ENCODE peak calls at places on chromosomes 3 and 15, in five cellular contexts. Q is hepatocyte; X is Peyer's patch; F is adrenal gland; T is CD4-positive, alpha-beta T cell. G is an unnamed sample.

GRCh38 chr3:135806342-135806741 is 159.2 kb upstream of the PPP2R3A start:
- DNase-seq in Q (no peak), X (no peak), F (no peak), T (no peak), G (no peak)

GRCh38 chr3:51680196-51680595 is 9.1 kb downstream of the TEX264 start:
- DNase-seq in Q (no peak), X (no peak), F (no peak), T (no peak), G (no peak)

GRCh38 chr15:29924750-29925149 is 102.5 kb upstream of the TJP1 start:
- DNase-seq in Q (peak), X (no peak), F (peak), T (no peak), G (peak)

GRCh38 chr3:114974387-114974786 is 172.7 kb downstream of the ZBTB20 start:
- DNase-seq in Q (no peak), X (no peak), F (no peak), T (no peak), G (no peak)

GRCh38 chr3:186915808-186916796 is 14.2 kb upstream of the ST6GAL1 start:
- DNase-seq in Q (no peak), X (no peak), F (no peak), T (no peak), G (peak)

GRCh38 chr3:114892117-114892870 is 254.8 kb downstream of the ZBTB20 start:
- DNase-seq in Q (no peak), X (no peak), F (no peak), T (no peak), G (no peak)

GRCh38 chr3:38658886-38659285 is 9.4 kb upstream of the SCN5A start:
- DNase-seq in Q (no peak), X (no peak), F (no peak), T (no peak), G (no peak)

GRCh38 chr3:156744631-156745030 is 70.2 kb downstream of the TIPARP start:
- DNase-seq in Q (no peak), X (no peak), F (no peak), T (no peak), G (no peak)

GRCh38 chr3:105359098-105359762 is 7.5 kb upstream of the ALCAM start:
- DNase-seq in Q (no peak), X (no peak), F (no peak), T (no peak), G (peak)

GRCh38 chr3:129326138-129326537 is 47.5 kb downstream of the HMCES start:
- DNase-seq in Q (no peak), X (no peak), F (no peak), T (no peak), G (no peak)

GRCh38 chr3:31890742-31891469 is 90.2 kb downstream of the OSBPL10 start:
- DNase-seq in Q (no peak), X (no peak), F (no peak), T (no peak), G (peak)

GRCh38 chr3:71064976-71065763 is 518.4 kb downstream of the FOXP1 start:
- DNase-seq in Q (peak), X (peak), F (peak), T (peak), G (peak)

GRCh38 chr3:65398953-65399352 is 639.8 kb downstream of the MAGI1 start:
- DNase-seq in Q (no peak), X (no peak), F (no peak), T (no peak), G (peak)

GRCh38 chr3:176351408-176351807 is 845.9 kb downstream of the TBL1XR1 start:
- DNase-seq in Q (no peak), X (no peak), F (no peak), T (no peak), G (no peak)

GRCh38 chr3:21216598-21216997 is 534.4 kb downstream of the ZNF385D start:
- DNase-seq in Q (no peak), X (no peak), F (no peak), T (no peak), G (no peak)
- TF ChIP-seq CTCF in Q (no peak), X (no peak), F (no peak), T (no peak), G (no peak)

GRCh38 chr15:39497016-39497758 is 83.7 kb upstream of the THBS1 start:
- DNase-seq in Q (no peak), X (no peak), F (no peak), T (no peak), G (no peak)

GRCh38 chr15:39499701-39500100 is 81.2 kb upstream of the THBS1 start:
- DNase-seq in Q (no peak), X (no peak), F (no peak), T (no peak), G (no peak)

GRCh38 chr15:39499151-39499550 is 81.7 kb upstream of the THBS1 start:
- DNase-seq in Q (no peak), X (no peak), F (no peak), T (no peak), G (no peak)

GRCh38 chr15:39497759-39498565 is 82.9 kb upstream of the THBS1 start:
- DNase-seq in Q (no peak), X (no peak), F (no peak), T (no peak), G (no peak)

DNA sequence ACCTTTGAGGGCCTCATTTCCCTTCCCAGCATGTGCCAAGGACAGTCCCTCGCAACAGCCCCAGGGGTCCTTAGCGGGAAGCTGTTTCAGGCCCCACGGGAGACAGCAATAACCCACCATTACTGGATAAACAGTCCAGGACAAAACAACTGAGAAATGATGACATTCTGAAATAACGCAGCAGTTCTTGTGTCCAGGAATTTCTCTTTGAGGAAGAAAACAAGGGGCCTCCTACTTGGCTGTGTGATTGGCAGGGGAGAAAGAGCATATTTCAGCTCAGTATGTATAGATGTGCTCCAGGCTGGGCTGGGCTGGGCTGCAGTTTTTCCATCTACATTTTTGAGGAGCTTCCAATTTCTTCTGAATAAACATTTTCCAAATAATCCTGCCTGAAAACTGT is 82.2 kb upstream of the THBS1 start:
- DNase-seq in Q (no peak), X (no peak), F (no peak), T (no peak), G (no peak)
- H3K27ac ChIP-seq in Q (peak), X (peak), F (no peak), T (no peak), G (no peak)

GRCh38 chr15:43483306-43484128 is 9.4 kb downstream of the TP53BP1 start:
- DNase-seq in Q (no peak), X (no peak), F (no peak), T (no peak), G (no peak)
- TF ChIP-seq CTCF in Q (peak), X (peak), F (peak), T (peak), G (peak)

DNA sequence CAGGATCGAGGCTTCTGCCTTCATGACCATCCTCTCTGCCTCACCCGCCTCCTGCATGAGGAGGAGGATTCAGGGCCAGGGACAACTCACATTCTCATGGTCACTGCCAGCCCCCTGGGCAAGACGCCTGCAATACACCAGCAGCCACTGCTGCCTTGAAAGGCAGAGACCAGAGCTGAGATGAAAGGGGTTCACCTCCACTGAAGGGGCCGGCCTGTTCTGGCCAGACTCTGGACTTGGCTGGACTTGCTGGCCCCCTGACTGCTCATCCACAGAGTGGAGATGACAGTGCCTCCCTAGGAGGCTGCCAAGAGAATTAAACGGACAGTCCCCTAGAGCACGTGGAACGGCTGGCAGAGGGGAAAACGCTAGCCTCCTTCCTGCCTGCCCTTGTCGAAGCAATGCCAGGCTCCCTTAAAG is 35.2 kb downstream of the MGLL start:
- DNase-seq in Q (no peak), X (no peak), F (peak), T (no peak), G (no peak)
- H3K27ac ChIP-seq in Q (no peak), X (peak), F (no peak), T (no peak), G (no peak)

DNA sequence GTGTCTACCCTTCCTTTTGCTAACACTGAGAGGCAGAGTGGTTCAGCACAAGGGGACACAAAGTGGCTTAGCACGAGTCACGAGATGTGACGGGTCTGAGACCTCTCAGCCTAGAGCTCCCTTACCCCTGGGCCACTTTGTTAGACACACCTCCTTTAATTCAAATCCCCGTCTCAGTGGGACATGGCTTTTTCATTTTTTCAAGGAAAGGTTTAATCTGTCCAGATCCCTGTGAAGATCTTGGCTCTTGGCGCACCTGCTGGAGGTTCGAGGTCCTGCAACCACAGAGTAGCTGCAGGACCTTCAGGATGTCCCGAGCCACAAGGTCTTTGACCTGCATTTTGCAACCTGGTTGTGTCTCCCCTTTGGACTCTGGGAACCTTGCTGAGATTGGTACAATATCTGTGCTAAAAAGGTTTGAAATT is 52.0 kb downstream of the LPP start:
- DNase-seq in Q (peak), X (no peak), F (no peak), T (no peak), G (no peak)
- TF ChIP-seq CTCF in Q (peak), X (peak), F (no peak), T (no peak), G (no peak)

DNA sequence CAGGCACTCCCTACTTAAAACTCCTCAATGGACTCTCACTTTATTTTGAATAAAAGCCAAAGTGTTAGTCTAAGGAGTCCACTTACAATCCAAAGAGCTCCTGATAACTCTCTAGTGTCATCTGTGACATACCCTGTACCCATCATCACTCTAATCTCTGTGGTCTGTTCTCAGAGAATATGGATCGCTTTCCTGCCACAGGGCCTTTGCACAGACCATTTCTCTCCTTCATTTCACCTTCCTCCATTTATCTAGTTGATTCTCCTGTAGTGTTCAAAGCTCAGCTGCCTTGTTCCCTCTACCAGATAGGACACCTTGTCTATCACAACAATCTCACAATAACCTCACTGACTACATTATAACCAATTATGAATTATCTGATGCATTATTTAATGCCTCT is 185.4 kb upstream of the KBTBD8 start:
- DNase-seq in Q (no peak), X (no peak), F (no peak), T (no peak), G (no peak)
- H3K27ac ChIP-seq in Q (no peak), X (no peak), F (no peak), T (no peak), G (no peak)

DNA sequence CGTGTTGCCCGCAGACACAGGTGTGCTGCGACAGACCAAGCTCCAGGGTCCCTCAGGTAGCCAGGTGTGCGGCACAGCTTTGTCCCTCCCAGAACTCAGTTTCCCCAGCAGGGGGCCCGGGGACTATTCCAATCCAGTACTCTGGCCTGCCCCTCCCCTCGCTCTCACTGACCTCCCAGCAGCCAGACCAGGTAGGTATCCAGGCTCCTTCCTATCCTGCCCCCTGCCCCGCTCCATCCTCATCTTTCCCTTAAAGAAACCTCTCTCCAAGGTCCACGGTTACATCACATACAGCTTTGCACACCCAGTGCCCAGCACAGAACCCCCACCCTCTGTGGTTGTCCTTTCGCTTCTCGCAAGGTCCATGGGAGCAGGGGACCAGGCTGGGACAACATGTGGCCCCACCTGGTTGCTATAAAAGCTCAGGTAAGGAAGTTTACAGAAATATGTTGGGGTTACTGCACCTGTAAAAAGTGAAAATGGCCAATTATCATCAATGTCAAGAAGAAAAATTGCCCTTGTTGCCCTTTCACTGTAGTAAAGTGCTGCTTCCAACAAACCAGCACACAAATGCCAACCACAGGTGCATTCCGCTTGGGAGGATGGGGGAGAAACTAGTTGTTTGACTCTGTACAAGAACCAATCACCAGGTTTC is 7.3 kb upstream of the CYP11A1 start:
- DNase-seq in Q (no peak), X (no peak), F (no peak), T (no peak), G (no peak)
- TF ChIP-seq CTCF in Q (no peak), X (no peak), F (no peak), T (no peak), G (no peak)

GRCh38 chr3:101200461-101200860 is 119.9 kb downstream of the IMPG2 start:
- DNase-seq in Q (no peak), X (no peak), F (no peak), T (no peak), G (no peak)

GRCh38 chr3:101193957-101194356 is 126.4 kb downstream of the IMPG2 start:
- DNase-seq in Q (no peak), X (no peak), F (no peak), T (no peak), G (peak)

GRCh38 chr3:101195951-101196713 is 124.2 kb downstream of the IMPG2 start:
- DNase-seq in Q (peak), X (no peak), F (no peak), T (no peak), G (peak)
- H3K27ac ChIP-seq in Q (no peak), X (no peak), F (no peak), T (no peak), G (no peak)

DNA sequence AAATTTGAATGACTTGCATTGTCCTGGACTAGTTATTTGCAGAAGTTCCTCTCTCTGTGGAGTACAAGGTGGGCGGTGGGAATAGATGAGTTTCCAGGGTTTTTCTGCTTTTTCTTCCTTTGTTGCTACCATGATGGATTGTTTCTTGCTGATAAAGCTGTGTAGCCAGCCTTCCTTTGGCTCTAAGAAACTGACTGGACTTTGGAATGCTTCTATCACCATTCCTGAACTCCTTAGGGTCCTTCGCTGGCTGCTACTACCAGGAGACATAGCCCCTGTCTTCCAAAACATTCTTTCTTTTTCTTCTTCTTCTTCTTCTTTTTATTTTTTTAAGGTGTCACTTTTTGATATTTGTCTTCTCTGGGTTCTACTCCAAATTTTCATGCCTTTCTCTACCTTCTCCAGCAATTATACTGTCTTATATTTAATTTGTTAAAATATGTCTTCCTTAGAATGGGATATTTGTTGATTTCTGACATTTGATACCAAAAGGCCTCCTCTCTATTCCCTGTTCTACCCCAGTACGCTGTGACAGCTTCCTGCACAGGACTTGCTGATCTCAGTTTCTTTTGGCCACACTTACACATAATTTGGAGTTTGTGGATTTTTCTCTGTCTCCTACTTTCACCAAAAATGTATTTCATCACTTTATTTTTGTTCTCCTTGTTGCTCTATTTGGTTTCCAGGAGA is 145.1 kb upstream of the THRB start:
- DNase-seq in Q (no peak), X (no peak), F (no peak), T (no peak), G (no peak)
- TF ChIP-seq CTCF in Q (no peak), X (no peak), F (no peak), T (no peak), G (no peak)

G was measured in RWPE1.